ENCODE peak calls at places on chromosomes 16 and 17, in nine cellular contexts. L, H, X, F, C, P, S, U and T are unnamed samples.

GRCh38 chr17:40598021-40598927 is 33.0 kb upstream of the CCR7 start:
- DNase-seq in L (no peak), H (no peak), X (no peak), F (no peak), C (no peak), P (no peak), S (no peak), U (no peak), T (peak; percentile 21)

GRCh38 chr16:48811478-48811877 is 201.5 kb upstream of the N4BP1 start:
- DNase-seq in L (no peak), H (no peak), X (no peak), F (no peak), C (no peak), P (no peak), S (no peak), U (no peak), T (no peak)

GRCh38 chr16:86987746-86988670 is 329.2 kb downstream of the C16orf95 start:
- DNase-seq in L (no peak), H (no peak), X (no peak), F (no peak), C (no peak), P (no peak), S (no peak), U (no peak), T (no peak)

GRCh38 chr17:47901423-47901822 is 5.4 kb downstream of the SP2 start:
- DNase-seq in L (no peak), H (no peak), X (no peak), F (no peak), C (no peak), P (no peak), S (no peak), U (no peak), T (no peak)

GRCh38 chr17:15262291-15263205 is 2.6 kb downstream of the PMP22 start:
- DNase-seq in L (peak; percentile 87), H (peak; percentile 54), X (no peak), F (peak; percentile 96), C (peak; percentile 50), P (no peak), S (peak; percentile 91), U (peak; percentile 93), T (no peak)

GRCh38 chr17:42881768-42882565 is 18.6 kb upstream of the G6PC1 start:
- DNase-seq in L (no peak), H (no peak), X (no peak), F (no peak), C (no peak), P (no peak), S (no peak), U (no peak), T (no peak)

GRCh38 chr17:59423137-59423703 is 91.8 kb downstream of the YPEL2 start:
- DNase-seq in L (peak; percentile 62), H (no peak), X (peak; percentile 72), F (peak; percentile 87), C (no peak), P (no peak), S (peak; percentile 63), U (peak; percentile 36), T (no peak)

GRCh38 chr16:73065617-73066313 is 17.8 kb upstream of the ZFHX3 start:
- DNase-seq in L (no peak), H (no peak), X (no peak), F (peak; percentile 56), C (no peak), P (no peak), S (no peak), U (no peak), T (no peak)

GRCh38 chr17:35493040-35493439 is 44.4 kb downstream of the SLFN12L start:
- DNase-seq in L (no peak), H (no peak), X (no peak), F (no peak), C (no peak), P (no peak), S (no peak), U (no peak), T (no peak)

GRCh38 chr17:78575340-78575739 is 1.9 kb downstream of the DNAH17 start:
- DNase-seq in L (no peak), H (no peak), X (no peak), F (no peak), C (no peak), P (no peak), S (no peak), U (no peak), T (no peak)

GRCh38 chr17:28807925-28808641 is 34.5 kb downstream of the FAM222B start:
- DNase-seq in L (peak; percentile 87), H (no peak), X (no peak), F (peak; percentile 91), C (no peak), P (no peak), S (no peak), U (no peak), T (no peak)

GRCh38 chr17:41615454-41615853 is 2.9 kb upstream of the KRT16 start:
- DNase-seq in L (no peak), H (no peak), X (no peak), F (peak; percentile 29), C (no peak), P (no peak), S (no peak), U (no peak), T (no peak)

GRCh38 chr16:51752596-51752995 is 601.5 kb upstream of the SALL1 start:
- DNase-seq in L (no peak), H (no peak), X (no peak), F (no peak), C (no peak), P (no peak), S (no peak), U (no peak), T (no peak)

GRCh38 chr16:71712501-71712900 is 12.0 kb downstream of the PHLPP2 start:
- DNase-seq in L (no peak), H (no peak), X (no peak), F (no peak), C (no peak), P (no peak), S (no peak), U (no peak), T (no peak)

GRCh38 chr16:51151435-51151950 is 423 bp upstream of the SALL1 start:
- DNase-seq in L (peak; percentile 93), H (no peak), X (no peak), F (peak; percentile 91), C (no peak), P (peak; percentile 79), S (peak; percentile 84), U (no peak), T (no peak)

GRCh38 chr16:79307214-79307613 is 293.3 kb downstream of the MAF start:
- DNase-seq in L (no peak), H (no peak), X (no peak), F (no peak), C (no peak), P (no peak), S (no peak), U (peak; percentile 53), T (peak; percentile 24)

GRCh38 chr17:7560172-7561027 is 1.3 kb upstream of the SENP3 start:
- DNase-seq in L (peak; percentile 59), H (no peak), X (no peak), F (peak; percentile 85), C (no peak), P (no peak), S (peak; percentile 66), U (peak; percentile 80), T (peak; percentile 67)

GRCh38 chr17:7502987-7503386 is 18.8 kb downstream of the POLR2A start:
- DNase-seq in L (no peak), H (no peak), X (no peak), F (peak; percentile 22), C (no peak), P (no peak), S (no peak), U (no peak), T (no peak)

GRCh38 chr17:31433091-31433790 is 41.8 kb downstream of the RAB11FIP4 start:
- DNase-seq in L (no peak), H (peak; percentile 39), X (no peak), F (no peak), C (no peak), P (no peak), S (no peak), U (no peak), T (no peak)

GRCh38 chr17:31830971-31831755 is 27.9 kb downstream of the COPRS start:
- DNase-seq in L (peak; percentile 13), H (no peak), X (no peak), F (no peak), C (no peak), P (no peak), S (no peak), U (no peak), T (no peak)

GRCh38 chr17:49315974-49316570 is 46.0 kb downstream of the ZNF652 start:
- DNase-seq in L (peak; percentile 18), H (no peak), X (no peak), F (peak; percentile 55), C (no peak), P (no peak), S (no peak), U (no peak), T (peak; percentile 27)

GRCh38 chr17:68019336-68019674 is 16.2 kb upstream of the KPNA2 start:
- DNase-seq in L (no peak), H (peak; percentile 21), X (no peak), F (no peak), C (no peak), P (no peak), S (no peak), U (no peak), T (no peak)

GRCh38 chr17:55584055-55584685 is 72.9 kb upstream of the SMIM36 start:
- DNase-seq in L (no peak), H (no peak), X (no peak), F (peak; percentile 56), C (no peak), P (no peak), S (no peak), U (no peak), T (no peak)